ENCODE peak calls at places on chromosome 17, in six cellular contexts. H is brain microvascular endothelial cell, K is uterus, C is AG10803, W is lower leg skin, D is esophagus squamous epithelium. I is an unnamed sample.

GRCh38 chr17:78379134-78379497 is 667 bp downstream of the PGS1 start:
- DNase-seq in H (peak; percentile 79), K (no peak), C (peak; percentile 89), W (no peak), D (no peak), I (peak; percentile 31)

GRCh38 chr17:72617557-72617956 is 474.9 kb downstream of the SLC39A11 start:
- DNase-seq in H (no peak), K (no peak), C (no peak), W (no peak), D (no peak), I (no peak)

GRCh38 chr17:43888548-43888947 is 18.8 kb downstream of the MPP2 start:
- DNase-seq in H (no peak), K (no peak), C (no peak), W (no peak), D (no peak), I (no peak)

GRCh38 chr17:76567634-76568432 is 17.8 kb downstream of the ST6GALNAC2 start:
- DNase-seq in H (no peak), K (no peak), C (no peak), W (no peak), D (no peak), I (no peak)

GRCh38 chr17:3765981-3766380 is 35.0 kb downstream of the ITGAE start:
- DNase-seq in H (no peak), K (no peak), C (no peak), W (no peak), D (no peak), I (no peak)

GRCh38 chr17:28810437-28810836 is 32.2 kb downstream of the FAM222B start:
- DNase-seq in H (no peak), K (no peak), C (no peak), W (no peak), D (no peak), I (no peak)

GRCh38 chr17:59067756-59068155 is 38.9 kb downstream of the TRIM37 start:
- DNase-seq in H (no peak), K (no peak), C (no peak), W (no peak), D (no peak), I (no peak)

GRCh38 chr17:57521606-57522435 is 223.3 kb downstream of the CCDC182 start:
- DNase-seq in H (no peak), K (no peak), C (no peak), W (no peak), D (no peak), I (no peak)

GRCh38 chr17:64216385-64217248 is 46.4 kb downstream of the TEX2 start:
- DNase-seq in H (peak; percentile 44), K (peak; percentile 46), C (no peak), W (no peak), D (no peak), I (peak; percentile 39)

GRCh38 chr17:60506312-60506711 is 19.7 kb downstream of the APPBP2 start:
- DNase-seq in H (peak; percentile 68), K (no peak), C (peak; percentile 48), W (no peak), D (no peak), I (peak; percentile 45)

GRCh38 chr17:15023589-15023988 is 241.5 kb downstream of the PMP22 start:
- DNase-seq in H (no peak), K (no peak), C (no peak), W (no peak), D (no peak), I (no peak)

GRCh38 chr17:35778641-35779196 is 16.7 kb downstream of the MMP28 start:
- DNase-seq in H (no peak), K (no peak), C (peak; percentile 5), W (no peak), D (no peak), I (no peak)

GRCh38 chr17:27622160-27622559 is 8.8 kb upstream of the LGALS9 start:
- DNase-seq in H (no peak), K (no peak), C (no peak), W (no peak), D (no peak), I (no peak)

GRCh38 chr17:64006361-64007088 is 8.4 kb downstream of the PRR29 start:
- DNase-seq in H (no peak), K (peak; percentile 68), C (no peak), W (peak; percentile 85), D (no peak), I (no peak)

GRCh38 chr17:3730881-3731429 is 7.3 kb downstream of the HASPIN start:
- DNase-seq in H (peak; percentile 31), K (no peak), C (peak; percentile 63), W (no peak), D (no peak), I (no peak)

GRCh38 chr17:29048440-29049360 is 5.8 kb downstream of the PIPOX start:
- DNase-seq in H (peak; percentile 5), K (no peak), C (no peak), W (no peak), D (no peak), I (no peak)

DNA sequence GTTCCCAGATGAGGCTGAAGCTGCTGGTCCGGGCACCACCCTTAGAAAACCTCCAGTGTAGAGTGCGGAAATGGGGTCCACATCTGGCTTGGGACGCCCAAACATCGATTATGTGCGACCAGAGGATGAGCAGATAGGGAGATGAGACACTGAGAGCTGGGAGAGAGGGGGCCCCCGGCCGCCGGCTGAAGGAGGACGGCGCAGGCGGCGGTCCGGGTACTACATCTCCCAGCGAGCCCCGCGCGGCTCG is 182 bp upstream of the SPECC1 start:
- DNase-seq in H (no peak), K (no peak), C (no peak), W (no peak), D (no peak), I (no peak)
- TF ChIP-seq CTCF in H (no peak), K (no peak), C (no peak), W (no peak), D (peak; percentile 98), I (no peak)

GRCh38 chr17:48606892-48607241 is 2.1 kb upstream of the HOXB6 start:
- DNase-seq in H (no peak), K (no peak), C (no peak), W (no peak), D (no peak), I (no peak)

GRCh38 chr17:48605991-48606891 is 1.5 kb upstream of the HOXB6 start:
- DNase-seq in H (no peak), K (no peak), C (no peak), W (no peak), D (no peak), I (no peak)

GRCh38 chr17:48605409-48605864 is 651 bp upstream of the HOXB6 start:
- DNase-seq in H (no peak), K (no peak), C (no peak), W (no peak), D (no peak), I (no peak)

GRCh38 chr17:48603959-48604769 is 622 bp downstream of the HOXB6 start:
- DNase-seq in H (no peak), K (no peak), C (no peak), W (peak; percentile 90), D (no peak), I (no peak)

DNA sequence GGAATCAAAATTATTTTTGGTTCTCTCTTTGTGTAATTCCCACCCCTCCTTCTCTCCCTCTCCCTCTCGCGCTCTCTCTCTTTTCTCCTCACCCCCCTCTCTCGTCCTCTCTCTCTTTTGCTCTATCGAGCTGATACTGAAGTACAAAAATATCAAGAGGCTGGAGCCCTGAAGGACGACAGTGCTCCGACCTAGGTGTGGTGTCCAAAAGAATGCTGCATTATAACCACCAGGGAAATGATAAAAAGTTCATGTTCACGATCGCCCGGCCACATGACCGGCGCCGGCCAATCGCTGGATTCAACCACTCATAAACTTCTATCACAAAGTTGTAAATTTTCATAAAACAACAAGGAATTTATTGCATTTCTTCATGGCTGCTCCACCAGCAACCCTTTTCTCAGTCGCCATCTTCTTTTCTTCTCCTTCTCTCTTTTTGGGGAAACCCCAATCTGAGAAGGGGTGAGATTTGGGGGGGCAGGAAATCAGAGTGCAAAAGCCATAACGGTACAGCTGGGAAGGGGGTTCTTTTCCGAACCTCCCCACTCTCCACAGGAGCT is at the start of gene HOXB6:
- DNase-seq in H (no peak), K (no peak), C (peak; percentile 78), W (no peak), D (no peak), I (no peak)
- H3K4me3 ChIP-seq in H (peak within 1 kb of the TSS; percentile 47), K (peak within 1 kb of the TSS; percentile 21), C (peak within 1 kb of the TSS; percentile 89), W (peak within 1 kb of the TSS; percentile 35), D (no peak within 1 kb of the TSS), I (no peak within 1 kb of the TSS)

DNA sequence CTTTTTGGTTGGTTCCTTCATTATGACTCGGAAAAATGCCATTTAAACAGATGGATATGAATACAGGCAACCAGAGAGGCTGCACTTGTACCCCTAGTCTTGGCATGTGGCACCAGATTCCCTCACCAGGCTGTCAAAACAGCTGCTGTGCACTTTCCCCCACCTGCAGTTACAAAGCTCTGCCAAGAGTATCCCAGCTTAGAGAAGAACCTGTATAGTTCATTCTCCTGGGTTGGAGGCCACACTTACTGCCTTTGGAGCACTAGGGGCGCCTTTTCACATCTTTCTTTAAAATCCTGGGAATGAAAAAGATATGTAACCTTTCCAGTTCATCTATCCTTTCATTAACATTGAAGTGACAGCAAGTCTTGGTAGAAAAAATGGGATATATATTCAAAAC is 190.4 kb downstream of the KIF2B start:
- DNase-seq in H (no peak), K (no peak), C (no peak), W (no peak), D (no peak), I (no peak)
- TF ChIP-seq CTCF in H (no peak), K (no peak), C (no peak), W (no peak), D (no peak), I (no peak)

GRCh38 chr17:7261377-7262191 is 694 bp downstream of the CLDN7 start:
- DNase-seq in H (no peak), K (no peak), C (no peak), W (no peak), D (no peak), I (no peak)
- H3K4me3 ChIP-seq in H (peak overlapping the region; percentile 47), K (peak overlapping the region; percentile 7), C (peak overlapping the region; percentile 47), W (peak overlapping the region; percentile 13), D (peak overlapping the region; percentile 58), I (peak overlapping the region; percentile 34)

GRCh38 chr17:47961406-47961805 is 3.7 kb upstream of the PRR15L start:
- DNase-seq in H (no peak), K (no peak), C (no peak), W (no peak), D (no peak), I (no peak)
- TF ChIP-seq CTCF in H (no peak), K (no peak), C (no peak), W (no peak), D (no peak), I (no peak)

DNA sequence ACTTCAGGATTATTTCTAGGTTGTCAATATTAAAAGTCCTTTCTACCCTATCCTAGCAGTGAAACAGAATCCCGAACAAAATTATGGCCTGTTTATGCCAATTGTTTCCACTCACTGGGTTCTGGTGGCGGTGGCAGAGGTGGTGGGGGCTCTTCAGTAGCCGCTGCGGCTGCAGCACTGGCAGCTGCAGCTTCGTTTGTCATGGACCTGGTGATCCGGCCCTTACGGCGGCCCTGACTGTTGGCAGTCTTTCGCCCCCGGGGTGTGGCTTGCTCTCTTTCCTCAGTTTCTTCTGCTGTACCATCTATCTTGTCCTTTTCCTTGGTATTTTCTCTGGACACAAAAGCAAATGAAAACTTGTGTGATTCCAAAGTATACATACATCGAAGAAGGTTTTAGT is 94.4 kb downstream of the NCOR1 start:
- DNase-seq in H (no peak), K (no peak), C (no peak), W (no peak), D (no peak), I (no peak)
- H3K4me3 ChIP-seq in H (no peak overlapping the region), K (no peak overlapping the region), C (no peak overlapping the region), W (no peak overlapping the region), D (no peak overlapping the region), I (no peak overlapping the region)